ENCODE peak calls at places on chromosome 22, in six cellular contexts. E is HCT116, I is H1, Z is HepG2, J is K562, R is GM12878. U is an unnamed sample.
A peak's percentile ranks its signal among the peaks of the same experiment; 100 is the strongest.

GRCh38 chr22:40679249-40679963 is at the start of gene MCHR1:
- DNase-seq in R (no peak), E (no peak), I (no peak), J (no peak), Z (no peak), U (no peak)

GRCh38 chr22:36744791-36745190 is 31.1 kb downstream of the IFT27 start:
- DNase-seq in Z (no peak), R (no peak), E (no peak), J (no peak), I (no peak), U (no peak)

GRCh38 chr22:26848244-26848920 is 191.0 kb downstream of the MIAT start:
- DNase-seq in J (no peak), I (peak; percentile 26), R (no peak), Z (no peak), E (no peak), U (no peak)

GRCh38 chr22:47626428-47627390 is 864.3 kb downstream of the TBC1D22A start:
- DNase-seq in I (no peak), J (peak; percentile 39), E (peak; percentile 6), R (no peak), Z (peak; percentile 13), U (no peak)

GRCh38 chr22:19287076-19287724 is 4.3 kb downstream of the CLTCL1 start:
- DNase-seq in J (no peak), R (no peak), Z (no peak), I (no peak), E (no peak), U (no peak)

GRCh38 chr22:25841775-25842174 is 99.8 kb downstream of the MYO18B start:
- DNase-seq in R (no peak), J (no peak), I (no peak), E (no peak), Z (no peak), U (no peak)

GRCh38 chr22:30859714-30860095 is 108.9 kb downstream of the MORC2 start:
- DNase-seq in J (no peak), R (no peak), I (no peak), E (no peak), Z (no peak), U (no peak)

GRCh38 chr22:25193548-25193947 is 6.1 kb upstream of the CRYBB3 start:
- DNase-seq in R (no peak), Z (no peak), E (no peak), J (no peak), I (no peak), U (no peak)

GRCh38 chr22:32760396-32760795 is 41.1 kb upstream of the TIMP3 start:
- DNase-seq in J (no peak), I (no peak), E (no peak), Z (no peak), R (no peak), U (no peak)

GRCh38 chr22:49103314-49104052 is 724.2 kb downstream of the BRD1 start:
- DNase-seq in J (no peak), E (no peak), Z (no peak), R (no peak), I (no peak), U (peak; percentile 15)

GRCh38 chr22:32245042-32245441 is 10.1 kb downstream of the SLC5A4 start:
- DNase-seq in E (no peak), J (no peak), R (peak; percentile 5), I (no peak), Z (peak; percentile 65), U (no peak)

GRCh38 chr22:32475428-32476010 is 908 bp downstream of the FBXO7 start:
- DNase-seq in I (peak; percentile 45), R (no peak), E (peak; percentile 8), J (peak; percentile 47), Z (no peak), U (no peak)

GRCh38 chr22:21690401-21690801 is 24.6 kb downstream of the PPIL2 start:
- DNase-seq in J (no peak), I (no peak), Z (no peak), E (no peak), R (peak; percentile 30), U (no peak)

GRCh38 chr22:47401976-47402770 is 639.7 kb downstream of the TBC1D22A start:
- DNase-seq in Z (no peak), E (no peak), I (no peak), R (no peak), J (no peak), U (no peak)

GRCh38 chr22:49307071-49307830 is 520.4 kb downstream of the BRD1 start:
- DNase-seq in E (no peak), J (no peak), I (peak; percentile 22), R (no peak), Z (no peak), U (no peak)

GRCh38 chr22:41078975-41079374 is 13.4 kb upstream of the EP300 start:
- DNase-seq in Z (no peak), J (no peak), R (no peak), I (no peak), E (no peak), U (no peak)

GRCh38 chr22:30614268-30614667 is 7.3 kb downstream of the TCN2 start:
- DNase-seq in Z (no peak), E (no peak), J (no peak), R (no peak), I (no peak), U (no peak)

GRCh38 chr22:24474649-24475048 is 20.5 kb upstream of the UPB1 start:
- DNase-seq in E (no peak), Z (no peak), J (no peak), R (no peak), I (no peak), U (no peak)

GRCh38 chr22:30444632-30445437 is 19.3 kb downstream of the MTFP1 start:
- DNase-seq in E (peak; percentile 54), J (peak; percentile 84), Z (peak; percentile 41), I (peak; percentile 91), R (no peak), U (peak; percentile 60)

GRCh38 chr22:26656896-26657851 is at the start of gene MIAT:
- DNase-seq in Z (no peak), R (no peak), J (peak; percentile 37), I (peak; percentile 87), E (no peak), U (no peak)

GRCh38 chr22:31343235-31344191 is 2.6 kb downstream of the PATZ1 start:
- DNase-seq in J (peak; percentile 15), E (no peak), I (peak; percentile 89), Z (no peak), R (no peak), U (no peak)

GRCh38 chr22:27327497-27327896 is 474.1 kb downstream of the MN1 start:
- DNase-seq in J (no peak), R (no peak), E (no peak), I (peak; percentile 29), Z (no peak), U (no peak)

GRCh38 chr22:19974935-19975706 is 33.5 kb upstream of the TXNRD2 start:
- DNase-seq in E (no peak), Z (no peak), J (peak; percentile 85), R (no peak), I (no peak), U (no peak)

GRCh38 chr22:20981787-20982562 is at the start of gene LZTR1:
- DNase-seq in E (peak; percentile 50), I (peak; percentile 86), J (peak; percentile 100), Z (peak; percentile 70), R (peak; percentile 32), U (peak; percentile 63)

GRCh38 chr22:20873215-20873614 is 14.4 kb downstream of the SNAP29 start:
- DNase-seq in J (no peak), R (no peak), I (no peak), E (no peak), Z (no peak), U (no peak)

GRCh38 chr22:21902296-21903087 is 35.0 kb upstream of the MAPK1 start:
- DNase-seq in E (no peak), I (no peak), Z (peak; percentile 69), R (peak; percentile 56), J (peak; percentile 30), U (no peak)

GRCh38 chr22:31626427-31627150 is 35.4 kb downstream of the PISD start:
- DNase-seq in Z (peak; percentile 58), E (no peak), I (no peak), J (peak; percentile 90), R (no peak), U (no peak)

GRCh38 chr22:47367993-47368945 is 605.8 kb downstream of the TBC1D22A start:
- DNase-seq in Z (no peak), R (no peak), E (no peak), J (no peak), I (no peak), U (no peak)

GRCh38 chr22:44151661-44152060 is 29.1 kb upstream of the PARVG start:
- DNase-seq in Z (no peak), R (no peak), I (no peak), E (no peak), J (no peak), U (no peak)
- TF ChIP-seq ZNF274 in Z (no peak), R (no peak), I (no peak), E (no peak), J (no peak), U (no peak)

GRCh38 chr22:43004362-43005035 is 10.4 kb downstream of the PACSIN2 start:
- DNase-seq in R (no peak), Z (peak; percentile 58), E (no peak), I (no peak), J (no peak), U (no peak)
- TF ChIP-seq YY1 in R (no peak), Z (no peak), E (no peak), I (no peak), J (no peak), U (no peak)

DNA sequence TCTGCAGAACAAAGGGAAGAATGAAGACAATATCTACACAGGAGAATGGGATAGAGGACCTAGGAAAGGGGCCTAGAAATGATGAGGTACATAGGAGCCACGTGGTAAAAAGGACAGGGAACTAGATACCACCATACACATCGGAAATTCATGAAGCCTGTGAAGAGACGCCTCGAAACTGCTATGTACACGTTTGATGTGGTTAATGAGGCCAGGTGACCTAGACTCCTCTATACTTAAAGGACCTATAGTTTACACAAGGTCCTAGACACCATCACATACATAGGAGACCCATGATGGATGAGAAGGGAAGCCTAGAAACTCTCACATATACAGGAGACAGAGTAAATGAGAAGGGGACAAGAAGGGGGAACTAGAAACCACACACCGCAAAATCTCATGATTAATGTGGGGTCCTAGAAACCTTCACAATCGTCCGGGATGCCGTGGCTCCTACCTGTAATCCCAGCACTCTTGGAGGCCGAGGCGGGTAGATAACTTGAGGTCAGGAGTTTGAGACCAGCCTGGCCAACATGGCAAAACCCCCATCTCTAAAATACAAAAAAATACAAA is 23.8 kb downstream of the RHBDD3 start:
- DNase-seq in Z (no peak), R (no peak), I (no peak), E (no peak), J (no peak), U (no peak)
- H3K4me3 ChIP-seq in Z (no peak overlapping the region), R (no peak overlapping the region), I (no peak overlapping the region), E (no peak overlapping the region), J (no peak overlapping the region), U (no peak overlapping the region)

GRCh38 chr22:35544810-35545209 is 4.2 kb downstream of the RASD2 start:
- DNase-seq in I (no peak), E (no peak), R (no peak), J (no peak), Z (no peak), U (no peak)

GRCh38 chr22:35542972-35543516 is 2.4 kb downstream of the RASD2 start:
- DNase-seq in Z (no peak), I (no peak), R (no peak), E (no peak), J (no peak), U (no peak)

GRCh38 chr22:35543702-35544101 is 3.1 kb downstream of the RASD2 start:
- DNase-seq in R (no peak), J (no peak), E (no peak), I (no peak), Z (no peak), U (no peak)

GRCh38 chr22:35542157-35542971 is 1.7 kb downstream of the RASD2 start:
- DNase-seq in Z (no peak), J (no peak), E (no peak), I (no peak), R (no peak), U (no peak)

GRCh38 chr22:35544189-35544588 is 3.6 kb downstream of the RASD2 start:
- DNase-seq in J (no peak), Z (no peak), R (no peak), E (no peak), I (no peak), U (no peak)
- TF ChIP-seq ZNF274 in J (no peak), Z (no peak), R (no peak), E (no peak), I (no peak), U (no peak)

U was measured in NT2/D1.